ENCODE peak calls at places on chromosomes 3 and 15, in five cellular contexts. One of them, this sample, is unnamed.

GRCh38 chr3:105387122-105387751 is 20.5 kb downstream of the ALCAM start:
- DNase-seq in fibroblast of the aortic adventitia: peak; percentile 8
- DNase-seq in psoas muscle: no peak
- DNase-seq in GM12878: no peak
- DNase-seq in mammary epithelial cell: peak; percentile 79
- DNase-seq in this sample: peak; percentile 29

GRCh38 chr3:157082305-157082981 is 77.5 kb downstream of the CCNL1 start:
- DNase-seq in fibroblast of the aortic adventitia: peak; percentile 77
- DNase-seq in psoas muscle: no peak
- DNase-seq in GM12878: no peak
- DNase-seq in mammary epithelial cell: peak; percentile 96
- DNase-seq in this sample: peak; percentile 84

GRCh38 chr15:66748320-66748779 is 46.3 kb downstream of the SMAD6 start:
- DNase-seq in fibroblast of the aortic adventitia: peak; percentile 85
- DNase-seq in psoas muscle: no peak
- DNase-seq in GM12878: no peak
- DNase-seq in mammary epithelial cell: no peak
- DNase-seq in this sample: no peak

GRCh38 chr15:25134546-25134945 is 179.8 kb downstream of the SNRPN start:
- DNase-seq in fibroblast of the aortic adventitia: peak; percentile 19
- DNase-seq in psoas muscle: no peak
- DNase-seq in GM12878: no peak
- DNase-seq in mammary epithelial cell: peak; percentile 1
- DNase-seq in this sample: no peak

GRCh38 chr15:76327191-76328105 is 9.1 kb upstream of the ISL2 start:
- DNase-seq in fibroblast of the aortic adventitia: peak; percentile 28
- DNase-seq in psoas muscle: no peak
- DNase-seq in GM12878: no peak
- DNase-seq in mammary epithelial cell: peak; percentile 64
- DNase-seq in this sample: peak; percentile 21

GRCh38 chr15:41557673-41558399 is 1.2 kb upstream of the TYRO3 start:
- DNase-seq in fibroblast of the aortic adventitia: peak; percentile 45
- DNase-seq in psoas muscle: peak; percentile 61
- DNase-seq in GM12878: peak; percentile 7
- DNase-seq in mammary epithelial cell: peak; percentile 49
- DNase-seq in this sample: peak; percentile 66

GRCh38 chr15:77739591-77740378 is 107.1 kb upstream of the LINGO1 start:
- DNase-seq in fibroblast of the aortic adventitia: no peak
- DNase-seq in psoas muscle: no peak
- DNase-seq in GM12878: no peak
- DNase-seq in mammary epithelial cell: no peak
- DNase-seq in this sample: no peak

GRCh38 chr3:148329481-148330220 is 368.1 kb upstream of the AGTR1 start:
- DNase-seq in fibroblast of the aortic adventitia: peak; percentile 41
- DNase-seq in psoas muscle: no peak
- DNase-seq in GM12878: no peak
- DNase-seq in mammary epithelial cell: no peak
- DNase-seq in this sample: no peak

GRCh38 chr3:130933801-130934345 is 40.0 kb downstream of the ATP2C1 start:
- DNase-seq in fibroblast of the aortic adventitia: peak; percentile 39
- DNase-seq in psoas muscle: no peak
- DNase-seq in GM12878: no peak
- DNase-seq in mammary epithelial cell: peak; percentile 26
- DNase-seq in this sample: no peak

GRCh38 chr15:51065781-51066180 is 28.9 kb downstream of the TNFAIP8L3 start:
- DNase-seq in fibroblast of the aortic adventitia: no peak
- DNase-seq in psoas muscle: no peak
- DNase-seq in GM12878: no peak
- DNase-seq in mammary epithelial cell: no peak
- DNase-seq in this sample: no peak

GRCh38 chr15:81809543-81809942 is 236.3 kb downstream of the MEX3B start:
- DNase-seq in fibroblast of the aortic adventitia: peak; percentile 5
- DNase-seq in psoas muscle: no peak
- DNase-seq in GM12878: no peak
- DNase-seq in mammary epithelial cell: no peak
- DNase-seq in this sample: peak; percentile 28
- TF ChIP-seq CTCF in fibroblast of the aortic adventitia: peak; percentile 5
- TF ChIP-seq CTCF in psoas muscle: no peak
- TF ChIP-seq CTCF in GM12878: peak; percentile 10
- TF ChIP-seq CTCF in mammary epithelial cell: peak; percentile 29
- TF ChIP-seq CTCF in this sample: peak; percentile 42

GRCh38 chr3:184230603-184231528 is 1.5 kb downstream of the VWA5B2 start:
- DNase-seq in fibroblast of the aortic adventitia: no peak
- DNase-seq in psoas muscle: no peak
- DNase-seq in GM12878: no peak
- DNase-seq in mammary epithelial cell: peak; percentile 44
- DNase-seq in this sample: peak; percentile 64

GRCh38 chr3:184230081-184230602 is 757 bp downstream of the VWA5B2 start:
- DNase-seq in fibroblast of the aortic adventitia: no peak
- DNase-seq in psoas muscle: no peak
- DNase-seq in GM12878: no peak
- DNase-seq in mammary epithelial cell: no peak
- DNase-seq in this sample: no peak

GRCh38 chr3:184228376-184229137 is 828 bp upstream of the VWA5B2 start:
- DNase-seq in fibroblast of the aortic adventitia: no peak
- DNase-seq in psoas muscle: no peak
- DNase-seq in GM12878: no peak
- DNase-seq in mammary epithelial cell: no peak
- DNase-seq in this sample: no peak

GRCh38 chr3:184227481-184227935 is 1.9 kb upstream of the VWA5B2 start:
- DNase-seq in fibroblast of the aortic adventitia: no peak
- DNase-seq in psoas muscle: no peak
- DNase-seq in GM12878: no peak
- DNase-seq in mammary epithelial cell: no peak
- DNase-seq in this sample: no peak

GRCh38 chr3:184229424-184230080 is at the start of gene VWA5B2:
- DNase-seq in fibroblast of the aortic adventitia: no peak
- DNase-seq in psoas muscle: peak; percentile 66
- DNase-seq in GM12878: no peak
- DNase-seq in mammary epithelial cell: peak; percentile 43
- DNase-seq in this sample: peak; percentile 66
- TF ChIP-seq CTCF in fibroblast of the aortic adventitia: no peak
- TF ChIP-seq CTCF in psoas muscle: peak; percentile 23
- TF ChIP-seq CTCF in GM12878: peak; percentile 18
- TF ChIP-seq CTCF in mammary epithelial cell: no peak
- TF ChIP-seq CTCF in this sample: peak; percentile 17

DNA sequence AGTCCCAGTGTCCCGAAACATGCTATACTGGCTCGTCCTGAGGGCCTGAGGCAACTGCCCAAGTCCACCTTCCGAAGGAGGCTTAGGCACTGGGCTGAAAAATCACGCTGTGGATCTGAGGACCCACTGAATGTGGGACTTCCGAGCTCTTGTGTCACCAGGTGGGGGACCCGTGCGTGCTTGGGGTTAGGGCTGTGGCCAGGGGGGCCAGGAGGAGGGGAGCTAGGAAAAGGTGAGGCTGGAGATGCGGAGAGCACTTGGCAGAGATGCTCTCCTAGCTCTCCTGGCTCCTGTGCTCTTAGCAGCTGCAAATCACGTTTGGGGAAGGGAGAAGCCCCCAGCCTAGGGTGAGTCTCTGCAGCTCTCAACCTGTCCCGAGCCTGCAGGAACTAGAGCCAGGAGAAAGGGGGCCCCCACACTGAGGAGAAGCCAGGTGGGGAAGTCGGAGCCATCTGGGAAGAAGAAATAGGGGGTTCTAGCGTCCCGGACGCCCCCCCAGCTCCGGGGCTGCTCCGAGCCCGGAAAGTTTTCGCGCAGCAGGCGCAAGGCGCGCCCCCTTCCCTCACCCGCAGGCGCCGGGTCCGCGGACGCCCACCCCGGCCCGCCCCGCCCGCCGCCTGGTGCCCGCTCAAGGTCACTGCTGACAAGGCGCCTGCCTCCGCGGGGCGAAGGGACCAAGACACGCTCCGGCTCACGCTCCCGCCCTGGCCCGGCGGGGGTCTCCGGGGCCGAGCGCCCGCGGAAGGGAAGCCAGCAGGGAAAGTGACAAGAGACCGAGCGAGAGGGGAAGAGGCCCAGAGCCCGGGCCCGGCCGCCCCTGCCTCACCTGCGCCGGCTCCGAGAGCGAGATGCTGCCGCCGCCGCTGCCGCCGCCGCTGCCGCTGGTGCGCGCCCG is 108.7 kb upstream of the SLC6A11 start:
- DNase-seq in fibroblast of the aortic adventitia: no peak
- DNase-seq in psoas muscle: no peak
- DNase-seq in GM12878: no peak
- DNase-seq in mammary epithelial cell: no peak
- DNase-seq in this sample: no peak
- TF ChIP-seq CTCF in fibroblast of the aortic adventitia: no peak
- TF ChIP-seq CTCF in psoas muscle: no peak
- TF ChIP-seq CTCF in GM12878: no peak
- TF ChIP-seq CTCF in mammary epithelial cell: no peak
- TF ChIP-seq CTCF in this sample: no peak

DNA sequence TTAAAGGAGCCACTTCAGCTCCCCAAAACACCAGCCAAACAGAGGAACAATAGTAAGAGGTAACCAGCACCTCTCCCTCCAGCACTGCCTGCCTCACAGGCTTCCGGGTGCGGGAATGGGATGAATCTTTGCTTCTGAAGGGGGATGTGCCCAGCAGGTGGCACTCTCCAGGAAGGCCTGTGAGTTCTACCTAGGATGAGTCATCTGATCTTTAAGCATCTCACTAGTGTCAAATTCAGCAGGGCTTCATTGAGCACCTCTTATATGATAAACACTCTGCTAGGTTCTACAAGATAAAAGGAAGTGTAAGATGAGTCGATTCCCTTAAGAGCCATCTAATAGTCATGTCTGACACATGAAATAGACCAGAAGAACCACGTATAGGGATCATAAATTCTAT is 237.4 kb upstream of the UMPS start:
- DNase-seq in fibroblast of the aortic adventitia: peak; percentile 9
- DNase-seq in psoas muscle: no peak
- DNase-seq in GM12878: no peak
- DNase-seq in mammary epithelial cell: peak; percentile 68
- DNase-seq in this sample: peak; percentile 92
- TF ChIP-seq CTCF in fibroblast of the aortic adventitia: no peak
- TF ChIP-seq CTCF in psoas muscle: peak; percentile 45
- TF ChIP-seq CTCF in GM12878: peak; percentile 28
- TF ChIP-seq CTCF in mammary epithelial cell: peak; percentile 86
- TF ChIP-seq CTCF in this sample: peak; percentile 20